ENCODE peak calls at places on chromosomes 7 and 10, in seven cellular contexts. G is astrocyte of the spinal cord, A is endodermal cell, B is gastrocnemius medialis, V is cardiac muscle cell, Y is WERI-Rb-1, J is heart right ventricle. H is an unnamed sample.

GRCh38 chr7:53237344-53237913 is 202.0 kb downstream of the POM121L12 start:
- DNase-seq in Y (no peak), G (no peak), J (no peak), B (no peak), A (peak), V (peak), H (no peak)

GRCh38 chr7:92682767-92683539 is 92.8 kb upstream of the FAM133B start:
- DNase-seq in Y (no peak), B (no peak), G (peak), V (no peak), A (no peak), J (no peak), H (no peak)

GRCh38 chr7:7099584-7100014 is 82.7 kb upstream of the C1GALT1 start:
- DNase-seq in B (peak), A (peak), Y (no peak), G (peak), V (peak), J (peak), H (peak)

GRCh38 chr10:124892031-124892430 is 49.9 kb upstream of the ZRANB1 start:
- DNase-seq in B (no peak), A (no peak), Y (no peak), G (no peak), V (no peak), J (peak), H (peak)

GRCh38 chr10:132538790-132539421 is 1.3 kb downstream of the INPP5A start:
- DNase-seq in J (no peak), G (no peak), V (no peak), A (no peak), Y (no peak), B (no peak), H (no peak)

GRCh38 chr10:33974976-33975478 is 640.6 kb upstream of the NRP1 start:
- DNase-seq in B (no peak), V (no peak), A (no peak), G (no peak), Y (no peak), J (no peak), H (no peak)

GRCh38 chr10:28569506-28570159 is 36.7 kb downstream of the WAC start:
- DNase-seq in J (no peak), G (peak), V (no peak), Y (no peak), B (no peak), A (no peak), H (no peak)

GRCh38 chr10:103685880-103686669 is 169.3 kb downstream of the SH3PXD2A start:
- DNase-seq in B (peak), G (peak), Y (peak), V (peak), J (peak), A (peak), H (peak)

GRCh38 chr10:113411456-113411855 is 141.4 kb upstream of the HABP2 start:
- DNase-seq in G (no peak), A (no peak), B (no peak), J (no peak), Y (no peak), V (no peak), H (no peak)

GRCh38 chr7:1355568-1356340 is 103.5 kb downstream of the MICALL2 start:
- DNase-seq in Y (no peak), A (no peak), G (no peak), J (no peak), V (no peak), B (no peak), H (no peak)

GRCh38 chr7:66505531-66506451 is 122.9 kb upstream of the KCTD7 start:
- DNase-seq in Y (peak), V (no peak), G (no peak), A (no peak), J (no peak), B (no peak), H (no peak)
- TF ChIP-seq CTCF in Y (peak), V (no peak), G (no peak), A (no peak), J (no peak), B (no peak), H (no peak)

DNA sequence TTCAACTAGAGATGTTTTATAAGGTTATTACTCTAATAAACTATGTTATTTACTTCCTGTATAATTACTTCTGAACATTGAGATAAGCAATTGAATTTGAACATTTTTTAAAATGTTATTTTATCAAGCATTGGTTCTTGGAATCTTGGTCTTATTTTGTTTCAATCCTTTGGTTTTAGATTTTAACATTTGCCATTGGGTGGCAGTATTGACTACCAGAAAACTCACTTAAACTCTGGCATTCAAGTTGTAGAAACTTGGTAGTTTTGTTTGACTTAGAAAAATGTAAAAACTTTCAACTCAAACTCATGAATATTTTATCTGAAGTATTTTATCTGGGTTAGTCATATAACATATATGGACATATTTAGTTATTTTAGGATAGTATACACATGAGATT is 48.1 kb downstream of the ATRNL1 start:
- DNase-seq in B (no peak), J (no peak), A (no peak), Y (no peak), V (peak), G (peak), H (no peak)
- TF ChIP-seq CTCF in B (no peak), J (no peak), A (peak), Y (no peak), V (peak), G (peak), H (no peak)

GRCh38 chr10:24360286-24361127 is 151.6 kb downstream of the KIAA1217 start:
- DNase-seq in Y (peak), G (peak), B (peak), V (peak), J (peak), A (peak), H (peak)
- TF ChIP-seq CTCF in Y (peak), G (peak), B (peak), V (peak), J (peak), A (peak), H (no peak)

GRCh38 chr7:38330861-38331709 is 57.6 kb upstream of the TARP start:
- DNase-seq in A (peak), J (no peak), G (no peak), B (no peak), V (peak), Y (peak), H (no peak)

GRCh38 chr7:38328814-38329213 is 55.4 kb upstream of the TARP start:
- DNase-seq in B (no peak), A (no peak), G (no peak), V (no peak), J (no peak), Y (no peak), H (no peak)

GRCh38 chr7:38329340-38329739 is 55.9 kb upstream of the TARP start:
- DNase-seq in G (no peak), B (no peak), V (no peak), Y (no peak), A (peak), J (no peak), H (no peak)

GRCh38 chr7:38327597-38327996 is 54.2 kb upstream of the TARP start:
- DNase-seq in G (peak), Y (no peak), J (no peak), A (no peak), V (no peak), B (no peak), H (no peak)

DNA sequence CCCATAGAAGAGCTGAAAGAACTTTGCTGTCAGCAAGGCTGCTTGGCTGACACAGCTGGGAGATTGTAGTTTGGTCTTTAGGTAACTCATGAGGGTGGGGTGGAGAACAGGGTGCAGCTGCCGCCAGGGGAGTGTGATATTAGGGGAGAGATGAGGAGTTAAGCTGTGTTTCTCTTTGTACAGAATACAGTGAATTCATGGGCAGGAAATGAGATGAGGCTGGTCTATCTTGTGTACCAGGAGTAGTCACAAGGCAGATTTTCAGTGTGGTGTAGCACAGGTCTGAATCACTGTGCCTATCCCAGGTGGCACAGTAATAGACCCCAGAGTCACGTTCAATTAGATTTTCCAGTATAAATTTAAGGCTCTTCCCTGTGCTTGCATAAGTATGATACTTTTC is 56.6 kb upstream of the TARP start:
- DNase-seq in V (no peak), A (no peak), J (no peak), Y (no peak), G (no peak), B (no peak), H (no peak)
- TF ChIP-seq CTCF in V (no peak), A (no peak), J (no peak), Y (no peak), G (no peak), B (no peak), H (no peak)

GRCh38 chr10:78261291-78261690 is 227.6 kb downstream of the RPS24 start:
- DNase-seq in Y (no peak), A (no peak), J (no peak), B (no peak), G (no peak), V (no peak), H (no peak)
- TF ChIP-seq CTCF in Y (no peak), A (no peak), J (no peak), B (no peak), G (no peak), V (no peak), H (no peak)

GRCh38 chr10:15088428-15089261 is at the start of gene ACBD7:
- DNase-seq in A (peak), V (peak), J (peak), B (peak), G (peak), Y (peak), H (peak)

GRCh38 chr10:15084502-15084922 is 4.1 kb downstream of the ACBD7 start:
- DNase-seq in Y (no peak), V (peak), J (no peak), B (no peak), G (peak), A (peak), H (no peak)

GRCh38 chr10:15083674-15084501 is 4.7 kb downstream of the ACBD7 start:
- DNase-seq in A (no peak), G (no peak), J (no peak), V (no peak), B (no peak), Y (no peak), H (no peak)
- TF ChIP-seq CTCF in A (no peak), G (no peak), J (no peak), V (no peak), B (no peak), Y (no peak), H (no peak)

GRCh38 chr10:86645111-86645445 is 9.3 kb upstream of the OPN4 start:
- DNase-seq in Y (no peak), V (no peak), J (no peak), G (no peak), A (peak), B (no peak), H (peak)

GRCh38 chr10:86646933-86647332 is 7.4 kb upstream of the OPN4 start:
- DNase-seq in B (no peak), V (no peak), J (no peak), G (no peak), A (peak), Y (no peak), H (peak)

GRCh38 chr10:86646532-86646931 is 7.8 kb upstream of the OPN4 start:
- DNase-seq in G (no peak), Y (no peak), J (no peak), B (no peak), A (peak), V (no peak), H (peak)

GRCh38 chr10:86642499-86642898 is 11.8 kb upstream of the OPN4 start:
- DNase-seq in J (no peak), V (no peak), B (no peak), Y (no peak), A (no peak), G (peak), H (peak)

GRCh38 chr10:86644412-86645110 is 9.8 kb upstream of the OPN4 start:
- DNase-seq in V (no peak), Y (peak), A (peak), B (no peak), J (no peak), G (peak), H (peak)
- TF ChIP-seq CTCF in V (no peak), Y (peak), A (peak), B (peak), J (peak), G (peak), H (no peak)

DNA sequence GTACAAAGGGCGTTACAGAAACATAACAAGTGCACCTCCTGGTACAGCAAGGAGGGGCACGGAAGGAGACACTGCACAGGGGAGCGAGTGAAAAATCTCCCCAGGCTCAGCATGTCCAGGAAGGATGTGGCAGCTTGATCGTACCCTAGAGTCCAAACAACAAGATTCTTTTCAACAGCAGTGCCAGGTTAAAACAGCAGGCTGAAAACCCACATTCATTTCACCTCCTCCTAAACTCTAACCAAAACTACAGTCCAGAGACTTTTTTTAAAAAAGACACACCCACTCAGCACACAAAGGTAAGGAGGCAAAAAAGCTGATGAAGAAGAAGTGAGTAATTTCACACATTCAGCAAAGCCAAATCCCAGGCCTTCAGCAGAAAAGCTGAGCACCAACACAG is 138.8 kb downstream of the SFMBT2 start:
- DNase-seq in B (no peak), J (no peak), V (no peak), Y (no peak), G (no peak), A (no peak), H (no peak)
- TF ChIP-seq CTCF in B (no peak), J (no peak), V (no peak), Y (no peak), G (no peak), A (no peak), H (no peak)

GRCh38 chr7:128352138-128352537 is 8.4 kb upstream of the RBM28 start:
- DNase-seq in Y (no peak), J (peak), G (peak), B (peak), A (peak), V (peak), H (no peak)
- TF ChIP-seq CTCF in Y (peak), J (peak), G (peak), B (peak), A (peak), V (peak), H (no peak)

DNA sequence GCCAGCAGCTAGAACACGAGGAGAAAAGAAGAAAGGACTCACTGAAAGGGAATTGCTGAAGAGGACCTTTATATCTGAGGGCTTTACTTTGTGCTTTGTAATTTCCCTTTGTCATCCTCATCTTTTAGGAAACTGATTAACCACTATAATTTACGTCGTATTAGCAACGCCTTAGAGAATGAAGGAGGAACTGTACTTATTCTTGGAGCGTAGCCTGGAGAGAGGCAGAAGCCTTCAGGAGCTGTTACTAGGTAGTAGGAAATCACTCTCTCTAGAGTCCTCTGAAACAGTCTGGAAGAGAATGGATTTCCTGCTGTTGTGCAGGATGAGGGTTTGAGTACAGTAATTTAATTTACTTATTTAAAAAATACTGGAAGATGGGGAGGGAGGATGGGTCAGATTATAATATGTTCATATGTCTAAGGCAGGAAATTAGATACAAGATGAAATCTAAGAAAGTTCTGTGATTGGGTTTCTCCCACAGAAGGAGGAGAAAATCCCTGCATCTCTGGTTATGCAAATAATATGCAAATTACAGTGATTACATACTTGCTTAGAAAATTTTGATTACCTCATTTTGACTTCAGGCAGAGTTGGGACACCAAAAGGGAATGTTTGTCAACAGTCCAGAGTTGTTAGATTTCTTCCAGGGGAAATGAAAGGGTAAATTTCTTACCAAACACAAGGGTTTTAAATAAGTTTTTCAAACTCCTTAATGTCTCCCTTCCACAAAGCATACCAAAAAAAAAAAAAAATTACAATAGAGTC is 101.2 kb upstream of the STEAP1B start:
- DNase-seq in B (no peak), A (no peak), Y (no peak), V (no peak), J (no peak), G (no peak), H (no peak)
- TF ChIP-seq CTCF in B (no peak), A (no peak), Y (no peak), V (no peak), J (no peak), G (no peak), H (no peak)

H was measured in lower leg skin.